ENCODE peak calls at places on chromosomes 12 and 14, in eight cellular contexts. One of them, this sample, is unnamed.

GRCh38 chr12:57732726-57733593 is 5.6 kb downstream of the AGAP2 start:
- DNase-seq in cardiac muscle cell: no peak
- DNase-seq in AG10803: no peak
- DNase-seq in lower leg skin: no peak
- DNase-seq in A549: no peak
- DNase-seq in GM12865: no peak
- DNase-seq in nephron progenitor cell: no peak
- DNase-seq in RWPE1: no peak
- DNase-seq in this sample: no peak

GRCh38 chr12:57611116-57611809 is at the start of gene ARHGEF25:
- DNase-seq in GM12865: no peak
- DNase-seq in nephron progenitor cell: peak
- DNase-seq in lower leg skin: peak
- DNase-seq in RWPE1: peak
- DNase-seq in AG10803: peak
- DNase-seq in A549: peak
- DNase-seq in cardiac muscle cell: peak
- DNase-seq in this sample: peak

GRCh38 chr12:46404225-46404631 is 31.7 kb upstream of the SLC38A2 start:
- DNase-seq in AG10803: peak
- DNase-seq in cardiac muscle cell: peak
- DNase-seq in GM12865: peak
- DNase-seq in RWPE1: no peak
- DNase-seq in lower leg skin: no peak
- DNase-seq in nephron progenitor cell: no peak
- DNase-seq in A549: no peak
- DNase-seq in this sample: no peak

GRCh38 chr12:105921872-105922669 is 216.7 kb downstream of the NUAK1 start:
- DNase-seq in RWPE1: no peak
- DNase-seq in A549: no peak
- DNase-seq in GM12865: no peak
- DNase-seq in AG10803: peak
- DNase-seq in nephron progenitor cell: no peak
- DNase-seq in lower leg skin: no peak
- DNase-seq in cardiac muscle cell: no peak
- DNase-seq in this sample: no peak

GRCh38 chr12:50665170-50665569 is 98.7 kb upstream of the ATF1 start:
- DNase-seq in cardiac muscle cell: no peak
- DNase-seq in RWPE1: no peak
- DNase-seq in lower leg skin: no peak
- DNase-seq in AG10803: no peak
- DNase-seq in GM12865: no peak
- DNase-seq in A549: no peak
- DNase-seq in nephron progenitor cell: no peak
- DNase-seq in this sample: no peak

GRCh38 chr12:52436000-52436827 is 2.0 kb upstream of the KRT75 start:
- DNase-seq in RWPE1: peak
- DNase-seq in nephron progenitor cell: no peak
- DNase-seq in AG10803: peak
- DNase-seq in lower leg skin: peak
- DNase-seq in A549: no peak
- DNase-seq in GM12865: no peak
- DNase-seq in cardiac muscle cell: peak
- DNase-seq in this sample: no peak

GRCh38 chr14:90512332-90512951 is 115.6 kb downstream of the CALM1 start:
- DNase-seq in GM12865: no peak
- DNase-seq in RWPE1: no peak
- DNase-seq in nephron progenitor cell: no peak
- DNase-seq in AG10803: no peak
- DNase-seq in lower leg skin: no peak
- DNase-seq in cardiac muscle cell: no peak
- DNase-seq in A549: no peak
- DNase-seq in this sample: no peak

GRCh38 chr12:54933381-54933780 is 51.2 kb downstream of the TESPA1 start:
- DNase-seq in nephron progenitor cell: no peak
- DNase-seq in A549: no peak
- DNase-seq in RWPE1: peak
- DNase-seq in cardiac muscle cell: peak
- DNase-seq in AG10803: no peak
- DNase-seq in GM12865: peak
- DNase-seq in lower leg skin: no peak
- DNase-seq in this sample: no peak

GRCh38 chr12:98635657-98636323 is 8.8 kb downstream of the IKBIP start:
- DNase-seq in GM12865: peak
- DNase-seq in A549: peak
- DNase-seq in AG10803: peak
- DNase-seq in RWPE1: peak
- DNase-seq in nephron progenitor cell: no peak
- DNase-seq in cardiac muscle cell: peak
- DNase-seq in lower leg skin: no peak
- DNase-seq in this sample: peak

GRCh38 chr14:34718750-34719304 is 4.4 kb upstream of the CFL2 start:
- DNase-seq in lower leg skin: no peak
- DNase-seq in A549: no peak
- DNase-seq in cardiac muscle cell: peak
- DNase-seq in GM12865: no peak
- DNase-seq in AG10803: peak
- DNase-seq in nephron progenitor cell: no peak
- DNase-seq in RWPE1: peak
- DNase-seq in this sample: no peak

GRCh38 chr12:49707127-49707811 is at the start of gene FMNL3:
- DNase-seq in A549: peak
- DNase-seq in nephron progenitor cell: peak
- DNase-seq in AG10803: peak
- DNase-seq in GM12865: peak
- DNase-seq in lower leg skin: peak
- DNase-seq in cardiac muscle cell: peak
- DNase-seq in RWPE1: peak
- DNase-seq in this sample: peak

GRCh38 chr12:49064767-49065152 is 4.2 kb upstream of the KMT2D start:
- DNase-seq in A549: no peak
- DNase-seq in lower leg skin: no peak
- DNase-seq in nephron progenitor cell: no peak
- DNase-seq in RWPE1: no peak
- DNase-seq in cardiac muscle cell: no peak
- DNase-seq in GM12865: no peak
- DNase-seq in AG10803: no peak
- DNase-seq in this sample: no peak

GRCh38 chr14:56659964-56660551 is 80.5 kb downstream of the TMEM260 start:
- DNase-seq in cardiac muscle cell: peak
- DNase-seq in AG10803: peak
- DNase-seq in lower leg skin: no peak
- DNase-seq in nephron progenitor cell: no peak
- DNase-seq in A549: peak
- DNase-seq in GM12865: peak
- DNase-seq in RWPE1: peak
- DNase-seq in this sample: peak

GRCh38 chr14:41960316-41960715 is 353.6 kb downstream of the LRFN5 start:
- DNase-seq in GM12865: no peak
- DNase-seq in AG10803: no peak
- DNase-seq in A549: no peak
- DNase-seq in RWPE1: no peak
- DNase-seq in lower leg skin: no peak
- DNase-seq in cardiac muscle cell: peak
- DNase-seq in nephron progenitor cell: no peak
- DNase-seq in this sample: no peak

GRCh38 chr14:66944872-66945271 is 244.4 kb upstream of the GARIN2 start:
- DNase-seq in AG10803: peak
- DNase-seq in lower leg skin: no peak
- DNase-seq in GM12865: peak
- DNase-seq in A549: no peak
- DNase-seq in cardiac muscle cell: peak
- DNase-seq in nephron progenitor cell: peak
- DNase-seq in RWPE1: no peak
- DNase-seq in this sample: no peak

GRCh38 chr12:25960176-25960575 is 1.7 kb downstream of the RASSF8 start:
- DNase-seq in nephron progenitor cell: peak
- DNase-seq in A549: peak
- DNase-seq in cardiac muscle cell: peak
- DNase-seq in lower leg skin: no peak
- DNase-seq in AG10803: peak
- DNase-seq in GM12865: no peak
- DNase-seq in RWPE1: no peak
- DNase-seq in this sample: no peak
- TF ChIP-seq CTCF in nephron progenitor cell: no peak
- TF ChIP-seq CTCF in A549: no peak
- TF ChIP-seq CTCF in cardiac muscle cell: peak
- TF ChIP-seq CTCF in lower leg skin: no peak
- TF ChIP-seq CTCF in AG10803: peak
- TF ChIP-seq CTCF in GM12865: no peak
- TF ChIP-seq CTCF in RWPE1: no peak
- TF ChIP-seq CTCF in this sample: no peak

DNA sequence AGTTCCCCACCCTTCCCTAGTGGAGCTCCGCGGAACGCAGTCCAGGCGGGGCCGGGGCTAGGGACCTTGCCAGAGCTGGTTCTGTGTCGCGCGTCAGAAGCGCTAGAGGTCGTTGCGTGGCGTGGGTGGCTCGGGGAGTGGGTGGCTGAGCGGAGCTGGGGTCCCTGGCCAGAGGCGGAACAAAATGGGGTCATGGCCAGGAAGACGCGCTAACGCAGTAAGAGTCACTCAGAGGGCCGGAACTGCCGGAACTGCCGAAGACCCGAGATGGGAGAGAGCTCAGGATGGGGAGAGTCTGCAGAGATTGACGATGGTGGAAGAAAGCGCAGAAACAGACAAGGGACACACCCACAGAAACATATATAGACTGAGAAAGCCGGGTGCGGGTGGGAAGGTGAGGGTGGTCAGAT is 4.8 kb downstream of the DGKA start:
- DNase-seq in AG10803: no peak
- DNase-seq in A549: no peak
- DNase-seq in lower leg skin: peak
- DNase-seq in RWPE1: no peak
- DNase-seq in nephron progenitor cell: no peak
- DNase-seq in GM12865: no peak
- DNase-seq in cardiac muscle cell: peak
- DNase-seq in this sample: no peak
- TF ChIP-seq CTCF in AG10803: no peak
- TF ChIP-seq CTCF in A549: no peak
- TF ChIP-seq CTCF in lower leg skin: no peak
- TF ChIP-seq CTCF in RWPE1: no peak
- TF ChIP-seq CTCF in nephron progenitor cell: no peak
- TF ChIP-seq CTCF in GM12865: no peak
- TF ChIP-seq CTCF in cardiac muscle cell: peak
- TF ChIP-seq CTCF in this sample: no peak

GRCh38 chr14:94372021-94372605 is 16.3 kb downstream of the SERPINA1 start:
- DNase-seq in cardiac muscle cell: no peak
- DNase-seq in GM12865: no peak
- DNase-seq in AG10803: no peak
- DNase-seq in nephron progenitor cell: no peak
- DNase-seq in A549: no peak
- DNase-seq in lower leg skin: peak
- DNase-seq in RWPE1: no peak
- DNase-seq in this sample: no peak
- TF ChIP-seq CTCF in cardiac muscle cell: no peak
- TF ChIP-seq CTCF in GM12865: peak
- TF ChIP-seq CTCF in AG10803: peak
- TF ChIP-seq CTCF in nephron progenitor cell: no peak
- TF ChIP-seq CTCF in A549: no peak
- TF ChIP-seq CTCF in lower leg skin: no peak
- TF ChIP-seq CTCF in RWPE1: no peak
- TF ChIP-seq CTCF in this sample: no peak

GRCh38 chr14:21985081-21985480 is 311.5 kb upstream of the OR4E1 start:
- DNase-seq in GM12865: no peak
- DNase-seq in nephron progenitor cell: no peak
- DNase-seq in AG10803: no peak
- DNase-seq in cardiac muscle cell: no peak
- DNase-seq in RWPE1: no peak
- DNase-seq in A549: no peak
- DNase-seq in lower leg skin: no peak
- DNase-seq in this sample: no peak

GRCh38 chr14:21988413-21988812 is 314.8 kb upstream of the OR4E1 start:
- DNase-seq in GM12865: no peak
- DNase-seq in A549: no peak
- DNase-seq in lower leg skin: no peak
- DNase-seq in cardiac muscle cell: no peak
- DNase-seq in nephron progenitor cell: no peak
- DNase-seq in RWPE1: no peak
- DNase-seq in AG10803: no peak
- DNase-seq in this sample: no peak

GRCh38 chr14:21990116-21990515 is 316.5 kb upstream of the OR4E1 start:
- DNase-seq in AG10803: no peak
- DNase-seq in lower leg skin: no peak
- DNase-seq in cardiac muscle cell: peak
- DNase-seq in nephron progenitor cell: no peak
- DNase-seq in A549: no peak
- DNase-seq in GM12865: no peak
- DNase-seq in RWPE1: peak
- DNase-seq in this sample: no peak

GRCh38 chr14:21989090-21989489 is 315.5 kb upstream of the OR4E1 start:
- DNase-seq in RWPE1: no peak
- DNase-seq in cardiac muscle cell: no peak
- DNase-seq in lower leg skin: no peak
- DNase-seq in A549: no peak
- DNase-seq in nephron progenitor cell: no peak
- DNase-seq in GM12865: no peak
- DNase-seq in AG10803: no peak
- DNase-seq in this sample: no peak

GRCh38 chr14:21987937-21988336 is 314.3 kb upstream of the OR4E1 start:
- DNase-seq in AG10803: peak
- DNase-seq in A549: peak
- DNase-seq in cardiac muscle cell: peak
- DNase-seq in GM12865: peak
- DNase-seq in nephron progenitor cell: peak
- DNase-seq in lower leg skin: no peak
- DNase-seq in RWPE1: peak
- DNase-seq in this sample: no peak
- TF ChIP-seq CTCF in AG10803: peak
- TF ChIP-seq CTCF in A549: peak
- TF ChIP-seq CTCF in cardiac muscle cell: peak
- TF ChIP-seq CTCF in GM12865: peak
- TF ChIP-seq CTCF in nephron progenitor cell: peak
- TF ChIP-seq CTCF in lower leg skin: no peak
- TF ChIP-seq CTCF in RWPE1: no peak
- TF ChIP-seq CTCF in this sample: no peak

This sample was measured in GM13976.